ENCODE peak calls at places on chromosome 20, in eight cellular contexts. W is brain microvascular endothelial cell, K is psoas muscle, B is OCI-LY7, I is SJSA1, S is Karpas-422, L is H9, T is testis. E is an unnamed sample.

GRCh38 chr20:62506087-62506486 is 30.3 kb upstream of the GATA5 start:
- DNase-seq in W (no peak), K (no peak), B (no peak), I (no peak), S (no peak), L (no peak), T (no peak), E (no peak)

GRCh38 chr20:61494763-61495595 is 242.9 kb downstream of the CDH4 start:
- DNase-seq in W (no peak), K (no peak), B (peak), I (no peak), S (no peak), L (no peak), T (no peak), E (no peak)

GRCh38 chr20:48382304-48382703 is 445.5 kb downstream of the PREX1 start:
- DNase-seq in W (no peak), K (no peak), B (no peak), I (no peak), S (no peak), L (no peak), T (no peak), E (no peak)

GRCh38 chr20:62366370-62367135 is 559 bp downstream of the LAMA5 start:
- DNase-seq in W (no peak), K (peak), B (peak), I (no peak), S (peak), L (peak), T (no peak), E (no peak)

GRCh38 chr20:58900292-58900931 is 47.9 kb downstream of the GNAS start:
- DNase-seq in W (no peak), K (no peak), B (no peak), I (no peak), S (no peak), L (no peak), T (no peak), E (no peak)

GRCh38 chr20:9912858-9913434 is 74.1 kb upstream of the PAK5 start:
- DNase-seq in W (peak), K (peak), B (peak), I (peak), S (peak), L (peak), T (peak), E (no peak)

GRCh38 chr20:57705103-57705899 is 4.5 kb downstream of the PMEPA1 start:
- DNase-seq in W (no peak), K (no peak), B (no peak), I (no peak), S (no peak), L (no peak), T (no peak), E (no peak)

GRCh38 chr20:6704132-6704861 is 63.2 kb upstream of the BMP2 start:
- DNase-seq in W (peak), K (no peak), B (no peak), I (peak), S (no peak), L (no peak), T (no peak), E (no peak)

GRCh38 chr20:64069614-64070243 is 6.7 kb downstream of the TCEA2 start:
- DNase-seq in W (no peak), K (no peak), B (no peak), I (peak), S (peak), L (peak), T (peak), E (peak)

GRCh38 chr20:52076164-52076563 is 115.4 kb downstream of the ZFP64 start:
- DNase-seq in W (peak), K (no peak), B (no peak), I (no peak), S (no peak), L (no peak), T (no peak), E (no peak)

GRCh38 chr20:25191051-25191450 is 4.5 kb upstream of the ENTPD6 start:
- DNase-seq in W (no peak), K (no peak), B (no peak), I (no peak), S (peak), L (no peak), T (peak), E (no peak)

GRCh38 chr20:19275630-19276071 is 63.2 kb downstream of the SLC24A3 start:
- DNase-seq in W (no peak), K (peak), B (no peak), I (no peak), S (no peak), L (no peak), T (peak), E (no peak)

GRCh38 chr20:10398834-10399369 is 35.1 kb downstream of the MKKS start:
- DNase-seq in W (no peak), K (no peak), B (no peak), I (no peak), S (no peak), L (no peak), T (no peak), E (no peak)

GRCh38 chr20:15618912-15619311 is 954.3 kb downstream of the KIF16B start:
- DNase-seq in W (no peak), K (no peak), B (no peak), I (no peak), S (no peak), L (no peak), T (no peak), E (no peak)

GRCh38 chr20:59767656-59768055 is 163.3 kb downstream of the PHACTR3 start:
- DNase-seq in W (no peak), K (no peak), B (no peak), I (no peak), S (no peak), L (no peak), T (no peak), E (no peak)

GRCh38 chr20:32333988-32334885 is 23.9 kb upstream of the ASXL1 start:
- DNase-seq in W (no peak), K (peak), B (no peak), I (no peak), S (no peak), L (no peak), T (peak), E (peak)

GRCh38 chr20:32458837-32459220 is 100.7 kb downstream of the ASXL1 start:
- DNase-seq in W (no peak), K (no peak), B (no peak), I (no peak), S (no peak), L (no peak), T (no peak), E (no peak)

GRCh38 chr20:17786221-17786718 is 86.5 kb downstream of the BANF2 start:
- DNase-seq in W (peak), K (peak), B (no peak), I (no peak), S (no peak), L (no peak), T (peak), E (no peak)

GRCh38 chr20:2652724-2653510 is 485 bp downstream of the NOP56 start:
- DNase-seq in W (peak), K (peak), B (peak), I (no peak), S (peak), L (no peak), T (peak), E (peak)

GRCh38 chr20:2822073-2822472 is 5.9 kb downstream of the TMEM239 start:
- DNase-seq in W (no peak), K (no peak), B (no peak), I (no peak), S (no peak), L (no peak), T (peak), E (no peak)

GRCh38 chr20:55090301-55090700 is 614.9 kb downstream of the DOK5 start:
- DNase-seq in W (no peak), K (no peak), B (no peak), I (no peak), S (no peak), L (no peak), T (no peak), E (no peak)

GRCh38 chr20:2305946-2306345 is 10.1 kb downstream of the TGM3 start:
- DNase-seq in W (no peak), K (no peak), B (no peak), I (no peak), S (no peak), L (no peak), T (no peak), E (no peak)

DNA sequence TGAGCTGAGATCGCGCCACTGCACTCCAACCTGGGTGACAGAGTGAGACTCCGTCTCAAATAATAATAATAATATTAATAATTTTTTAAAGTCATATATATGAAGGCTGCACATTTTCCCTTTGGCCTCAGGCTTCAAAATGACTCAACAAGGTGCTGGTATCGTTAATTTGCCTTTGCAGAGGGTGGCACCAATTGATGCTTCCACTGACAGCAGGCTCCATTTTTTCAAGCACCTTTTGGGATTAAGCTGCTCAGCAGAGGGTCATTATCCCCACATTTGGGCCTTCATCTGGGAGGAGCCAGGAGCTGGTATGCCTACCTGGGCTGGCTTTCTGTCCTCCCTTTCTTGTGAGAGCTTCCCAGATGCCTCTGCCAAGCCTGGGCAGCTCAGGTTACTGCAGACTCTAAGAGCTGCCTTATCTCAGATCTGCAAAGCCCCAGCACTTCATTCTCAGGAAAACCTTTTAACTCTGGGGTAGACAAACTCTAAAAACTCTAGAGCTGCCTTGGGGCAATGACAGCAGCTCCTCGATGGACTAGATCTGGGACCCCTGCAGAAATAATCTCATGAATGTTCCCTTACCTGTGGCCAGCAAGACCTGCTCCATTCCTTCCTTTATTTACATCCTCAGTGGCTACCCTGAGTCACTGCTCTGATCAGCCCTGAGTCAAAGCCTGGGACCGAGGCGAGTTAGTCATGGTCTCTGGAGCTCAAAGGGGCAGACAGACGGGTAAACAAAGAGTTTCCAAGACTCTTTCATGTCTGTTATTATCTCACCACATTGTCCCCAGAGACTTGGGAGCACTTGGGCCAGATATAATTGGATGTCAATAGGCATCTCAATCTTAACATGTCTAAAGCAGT is 80.0 kb upstream of the EYA2 start:
- DNase-seq in W (peak), K (no peak), B (no peak), I (peak), S (no peak), L (peak), T (no peak), E (no peak)
- H3K27ac ChIP-seq in W (no peak), K (no peak), B (no peak), I (no peak), S (no peak), L (no peak), T (no peak), E (no peak)

DNA sequence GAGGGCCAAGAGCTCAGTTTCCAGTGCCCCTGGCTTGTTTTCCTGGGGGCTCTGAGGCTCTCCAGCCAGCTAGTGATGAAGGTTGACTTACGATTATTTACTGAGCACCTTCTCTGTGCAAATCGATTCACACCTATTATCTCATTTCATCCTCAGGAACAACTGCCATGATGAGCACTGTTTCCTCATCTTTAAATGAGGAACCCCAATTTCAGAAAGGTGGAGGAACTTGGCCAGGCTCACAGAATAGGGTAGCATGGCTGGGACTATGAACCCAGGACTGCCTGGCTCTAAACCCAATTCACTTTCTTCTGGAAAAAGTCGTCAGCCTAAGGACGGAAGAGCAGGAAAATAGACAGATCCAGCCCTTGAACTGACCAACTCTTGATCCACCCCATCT is 3.5 kb upstream of the BPI start:
- DNase-seq in W (no peak), K (no peak), B (no peak), I (no peak), S (no peak), L (no peak), T (no peak), E (no peak)
- H3K27ac ChIP-seq in W (no peak), K (no peak), B (no peak), I (no peak), S (no peak), L (no peak), T (no peak), E (peak)

GRCh38 chr20:37988555-37988954 is 44.7 kb downstream of the TTI1 start:
- DNase-seq in W (no peak), K (no peak), B (no peak), I (peak), S (no peak), L (no peak), T (no peak), E (no peak)
- H3K27ac ChIP-seq in W (no peak), K (peak), B (no peak), I (no peak), S (no peak), L (no peak), T (no peak), E (no peak)

GRCh38 chr20:20711413-20711812 is 1.0 kb downstream of the RALGAPA2 start:
- DNase-seq in W (no peak), K (no peak), B (peak), I (no peak), S (no peak), L (no peak), T (peak), E (peak)
- H3K27ac ChIP-seq in W (no peak), K (peak), B (no peak), I (no peak), S (no peak), L (no peak), T (no peak), E (peak)

DNA sequence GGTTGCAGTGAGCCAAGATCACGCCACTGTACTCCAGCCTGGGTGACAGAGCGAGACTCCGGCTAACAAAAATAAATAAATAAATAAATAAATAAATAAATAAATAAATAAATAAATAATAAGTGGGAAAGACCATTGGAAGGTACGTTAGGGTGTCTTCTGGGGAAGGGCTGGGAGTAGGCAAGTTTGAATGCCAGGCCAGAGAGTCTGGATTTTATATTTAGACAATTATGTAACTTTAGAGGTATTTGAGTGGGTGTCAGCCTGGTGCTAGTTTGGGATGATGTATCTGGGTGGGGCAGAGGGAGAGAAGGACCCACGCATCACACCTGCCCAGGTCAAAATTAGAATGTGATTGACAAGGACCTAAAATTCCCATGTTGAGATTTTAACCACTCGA is 108.5 kb upstream of the PRND start:
- DNase-seq in W (no peak), K (no peak), B (no peak), I (no peak), S (no peak), L (no peak), T (no peak), E (no peak)
- H3K27ac ChIP-seq in W (no peak), K (peak), B (no peak), I (no peak), S (no peak), L (no peak), T (no peak), E (no peak)

GRCh38 chr20:23160536-23161243 is 74.6 kb upstream of the CD93 start:
- DNase-seq in W (no peak), K (no peak), B (no peak), I (no peak), S (peak), L (peak), T (no peak), E (no peak)
- H3K27ac ChIP-seq in W (no peak), K (peak), B (no peak), I (no peak), S (peak), L (no peak), T (peak), E (peak)

GRCh38 chr20:47265984-47266383 is 90.5 kb downstream of the ZMYND8 start:
- DNase-seq in W (no peak), K (no peak), B (no peak), I (no peak), S (no peak), L (no peak), T (no peak), E (no peak)
- H3K27ac ChIP-seq in W (no peak), K (no peak), B (peak), I (no peak), S (peak), L (no peak), T (no peak), E (no peak)

GRCh38 chr20:50299325-50299629 is 108.6 kb downstream of the CEBPB start:
- DNase-seq in W (no peak), K (no peak), B (no peak), I (no peak), S (no peak), L (no peak), T (no peak), E (no peak)
- H3K27ac ChIP-seq in W (no peak), K (no peak), B (no peak), I (no peak), S (no peak), L (no peak), T (no peak), E (no peak)

GRCh38 chr20:1146957-1147356 is 28.6 kb downstream of the PSMF1 start:
- DNase-seq in W (no peak), K (no peak), B (no peak), I (no peak), S (no peak), L (no peak), T (no peak), E (no peak)
- H3K27ac ChIP-seq in W (no peak), K (no peak), B (no peak), I (no peak), S (no peak), L (no peak), T (no peak), E (no peak)

E was measured in spleen.